ENCODE peak calls at places on chromosome 3, in four cellular contexts. One of them, this sample, is unnamed.

GRCh38 chr3:130849111-130849552 is 44.8 kb upstream of the ATP2C1 start:
- DNase-seq in CD8-positive, alpha-beta T cell: no peak
- DNase-seq in mucosa of descending colon: peak; percentile 88
- DNase-seq in epithelial cell of esophagus: peak; percentile 36
- DNase-seq in this sample: peak; percentile 62

GRCh38 chr3:57805263-57805662 is 49.2 kb downstream of the SLMAP start:
- DNase-seq in CD8-positive, alpha-beta T cell: no peak
- DNase-seq in mucosa of descending colon: no peak
- DNase-seq in epithelial cell of esophagus: peak; percentile 61
- DNase-seq in this sample: no peak

GRCh38 chr3:64130436-64130835 is 94.8 kb downstream of the PRICKLE2 start:
- DNase-seq in epithelial cell of esophagus: no peak
- DNase-seq in mucosa of descending colon: no peak
- DNase-seq in CD8-positive, alpha-beta T cell: no peak
- DNase-seq in this sample: no peak

GRCh38 chr3:113132571-113132996 is 78.8 kb upstream of the BOC start:
- DNase-seq in epithelial cell of esophagus: no peak
- DNase-seq in mucosa of descending colon: no peak
- DNase-seq in CD8-positive, alpha-beta T cell: no peak
- DNase-seq in this sample: peak; percentile 39

GRCh38 chr3:4712109-4712508 is 219.0 kb downstream of the ITPR1 start:
- DNase-seq in CD8-positive, alpha-beta T cell: no peak
- DNase-seq in epithelial cell of esophagus: peak; percentile 99
- DNase-seq in mucosa of descending colon: peak; percentile 63
- DNase-seq in this sample: peak; percentile 81

GRCh38 chr3:108183971-108184370 is 38.3 kb downstream of the IFT57 start:
- DNase-seq in mucosa of descending colon: no peak
- DNase-seq in CD8-positive, alpha-beta T cell: no peak
- DNase-seq in epithelial cell of esophagus: no peak
- DNase-seq in this sample: no peak

GRCh38 chr3:37590328-37591079 is 271.2 kb upstream of the CTDSPL start:
- DNase-seq in mucosa of descending colon: peak; percentile 20
- DNase-seq in epithelial cell of esophagus: no peak
- DNase-seq in CD8-positive, alpha-beta T cell: no peak
- DNase-seq in this sample: no peak

GRCh38 chr3:40179016-40179415 is 130.5 kb upstream of the EIF1B start:
- DNase-seq in mucosa of descending colon: peak; percentile 95
- DNase-seq in epithelial cell of esophagus: peak; percentile 79
- DNase-seq in CD8-positive, alpha-beta T cell: peak; percentile 55
- DNase-seq in this sample: peak; percentile 52

GRCh38 chr3:138132239-138132638 is at the start of gene A4GNT:
- DNase-seq in epithelial cell of esophagus: no peak
- DNase-seq in CD8-positive, alpha-beta T cell: no peak
- DNase-seq in mucosa of descending colon: no peak
- DNase-seq in this sample: no peak

GRCh38 chr3:150577854-150578253 is 25.3 kb upstream of the SELENOT start:
- DNase-seq in epithelial cell of esophagus: peak; percentile 16
- DNase-seq in mucosa of descending colon: no peak
- DNase-seq in CD8-positive, alpha-beta T cell: no peak
- DNase-seq in this sample: no peak

GRCh38 chr3:144394052-144394451 is 422.4 kb downstream of the DIPK2A start:
- DNase-seq in mucosa of descending colon: no peak
- DNase-seq in CD8-positive, alpha-beta T cell: no peak
- DNase-seq in epithelial cell of esophagus: peak; percentile 69
- DNase-seq in this sample: no peak

GRCh38 chr3:155242342-155242741 is 51.1 kb downstream of the STRIT1 start:
- DNase-seq in epithelial cell of esophagus: peak; percentile 37
- DNase-seq in mucosa of descending colon: no peak
- DNase-seq in CD8-positive, alpha-beta T cell: no peak
- DNase-seq in this sample: no peak

GRCh38 chr3:48410205-48411040 is 19.5 kb downstream of the PLXNB1 start:
- DNase-seq in epithelial cell of esophagus: no peak
- DNase-seq in mucosa of descending colon: peak; percentile 1
- DNase-seq in CD8-positive, alpha-beta T cell: no peak
- DNase-seq in this sample: peak; percentile 20

GRCh38 chr3:194281766-194282165 is 69.4 kb downstream of the CPN2 start:
- DNase-seq in epithelial cell of esophagus: no peak
- DNase-seq in mucosa of descending colon: no peak
- DNase-seq in CD8-positive, alpha-beta T cell: no peak
- DNase-seq in this sample: no peak

GRCh38 chr3:148974726-148975125 is 16.6 kb upstream of the GYG1 start:
- DNase-seq in mucosa of descending colon: no peak
- DNase-seq in CD8-positive, alpha-beta T cell: no peak
- DNase-seq in epithelial cell of esophagus: no peak
- DNase-seq in this sample: no peak

GRCh38 chr3:46946856-46947544 is 29.5 kb downstream of the CCDC12 start:
- DNase-seq in CD8-positive, alpha-beta T cell: peak; percentile 82
- DNase-seq in epithelial cell of esophagus: peak; percentile 48
- DNase-seq in mucosa of descending colon: peak; percentile 49
- DNase-seq in this sample: no peak

GRCh38 chr3:124858275-124858674 is 28.9 kb downstream of the ITGB5 start:
- DNase-seq in epithelial cell of esophagus: no peak
- DNase-seq in CD8-positive, alpha-beta T cell: no peak
- DNase-seq in mucosa of descending colon: no peak
- DNase-seq in this sample: no peak

GRCh38 chr3:147368561-147369151 is 37.7 kb downstream of the ZIC4 start:
- DNase-seq in CD8-positive, alpha-beta T cell: no peak
- DNase-seq in mucosa of descending colon: no peak
- DNase-seq in epithelial cell of esophagus: no peak
- DNase-seq in this sample: no peak
- H3K4me3 ChIP-seq in CD8-positive, alpha-beta T cell: no peak overlapping the region
- H3K4me3 ChIP-seq in mucosa of descending colon: no peak overlapping the region
- H3K4me3 ChIP-seq in epithelial cell of esophagus: no peak overlapping the region
- H3K4me3 ChIP-seq in this sample: no peak overlapping the region

GRCh38 chr3:126528419-126528799 is 4.5 kb downstream of the CHST13 start:
- DNase-seq in epithelial cell of esophagus: no peak
- DNase-seq in CD8-positive, alpha-beta T cell: no peak
- DNase-seq in mucosa of descending colon: no peak
- DNase-seq in this sample: peak; percentile 5
- H3K4me3 ChIP-seq in epithelial cell of esophagus: no peak overlapping the region
- H3K4me3 ChIP-seq in CD8-positive, alpha-beta T cell: no peak overlapping the region
- H3K4me3 ChIP-seq in mucosa of descending colon: no peak overlapping the region
- H3K4me3 ChIP-seq in this sample: no peak overlapping the region

GRCh38 chr3:13022348-13023250 is 50.6 kb downstream of the IQSEC1 start:
- DNase-seq in CD8-positive, alpha-beta T cell: no peak
- DNase-seq in epithelial cell of esophagus: no peak
- DNase-seq in mucosa of descending colon: no peak
- DNase-seq in this sample: peak; percentile 83
- H3K4me3 ChIP-seq in CD8-positive, alpha-beta T cell: no peak overlapping the region
- H3K4me3 ChIP-seq in epithelial cell of esophagus: no peak overlapping the region
- H3K4me3 ChIP-seq in mucosa of descending colon: no peak overlapping the region
- H3K4me3 ChIP-seq in this sample: no peak overlapping the region

GRCh38 chr3:2655229-2655701 is 454.9 kb downstream of the IL5RA start:
- DNase-seq in mucosa of descending colon: no peak
- DNase-seq in epithelial cell of esophagus: no peak
- DNase-seq in CD8-positive, alpha-beta T cell: no peak
- DNase-seq in this sample: no peak
- H3K4me3 ChIP-seq in mucosa of descending colon: no peak overlapping the region
- H3K4me3 ChIP-seq in epithelial cell of esophagus: no peak overlapping the region
- H3K4me3 ChIP-seq in CD8-positive, alpha-beta T cell: no peak overlapping the region
- H3K4me3 ChIP-seq in this sample: no peak overlapping the region

GRCh38 chr3:54125317-54125716 is 3.0 kb downstream of the CACNA2D3 start:
- DNase-seq in CD8-positive, alpha-beta T cell: no peak
- DNase-seq in epithelial cell of esophagus: no peak
- DNase-seq in mucosa of descending colon: no peak
- DNase-seq in this sample: no peak
- H3K4me3 ChIP-seq in CD8-positive, alpha-beta T cell: no peak overlapping the region
- H3K4me3 ChIP-seq in epithelial cell of esophagus: no peak overlapping the region
- H3K4me3 ChIP-seq in mucosa of descending colon: no peak overlapping the region
- H3K4me3 ChIP-seq in this sample: no peak overlapping the region

DNA sequence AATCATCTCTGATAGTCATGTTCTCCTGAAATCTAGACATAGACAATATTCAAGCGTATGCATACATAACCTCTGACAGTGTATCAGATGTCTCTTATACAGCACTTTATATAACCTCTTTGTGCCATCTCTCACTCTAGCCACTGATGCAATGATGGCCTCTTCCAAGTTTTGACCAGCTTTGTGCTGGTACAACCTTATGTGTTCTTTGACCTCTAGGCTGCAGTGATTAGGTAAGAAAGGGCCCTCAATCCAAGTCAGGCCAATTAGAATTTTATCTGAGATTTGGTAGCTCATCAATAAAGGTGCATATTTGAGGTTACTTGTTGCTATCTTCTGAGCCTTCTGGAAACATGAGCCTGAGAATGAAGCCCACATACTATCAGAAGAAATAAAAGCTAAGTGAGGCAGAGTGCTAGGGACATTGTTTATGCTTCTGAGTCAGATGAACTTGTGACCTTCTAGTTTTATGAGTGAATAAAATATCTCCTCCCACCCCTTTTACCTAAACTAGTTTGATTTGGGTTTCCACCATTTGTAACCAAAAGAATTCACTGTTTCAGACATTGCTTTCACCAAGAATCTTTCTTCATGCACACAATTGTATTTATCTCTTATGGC is 283.2 kb upstream of the SUCLG2 start:
- DNase-seq in mucosa of descending colon: no peak
- DNase-seq in epithelial cell of esophagus: no peak
- DNase-seq in CD8-positive, alpha-beta T cell: no peak
- DNase-seq in this sample: no peak
- H3K4me3 ChIP-seq in mucosa of descending colon: no peak overlapping the region
- H3K4me3 ChIP-seq in epithelial cell of esophagus: no peak overlapping the region
- H3K4me3 ChIP-seq in CD8-positive, alpha-beta T cell: no peak overlapping the region
- H3K4me3 ChIP-seq in this sample: no peak overlapping the region

This sample was measured in left lung.